ENCODE peak calls at places on chromosomes 7 and 10, in eight cellular contexts. W, X, Q, M, R, B, N and Y are unnamed samples.
A peak's percentile ranks its signal among the peaks of the same experiment; 100 is the strongest.

GRCh38 chr7:91412298-91412697 is 148.1 kb downstream of the FZD1 start:
- DNase-seq in W (no peak), Q (no peak), M (no peak), B (no peak), N (no peak), X (no peak), R (no peak), Y (no peak)

GRCh38 chr10:11337516-11337915 is 273.9 kb downstream of the USP6NL start:
- DNase-seq in N (no peak), W (no peak), B (no peak), X (no peak), Q (no peak), M (no peak), R (no peak), Y (no peak)

GRCh38 chr10:59623100-59623822 is 86.4 kb downstream of the SLC16A9 start:
- DNase-seq in X (no peak), M (no peak), B (no peak), Q (no peak), N (no peak), W (no peak), R (no peak), Y (no peak)

GRCh38 chr7:132030161-132030568 is 473.7 kb upstream of the PODXL start:
- DNase-seq in M (no peak), N (peak; percentile 77), Q (no peak), R (peak; percentile 41), W (peak; percentile 65), B (no peak), X (peak; percentile 73), Y (no peak)

GRCh38 chr10:117399341-117400196 is 24.3 kb upstream of the PDZD8 start:
- DNase-seq in X (no peak), M (no peak), B (no peak), N (no peak), Q (no peak), W (no peak), R (no peak), Y (no peak)

GRCh38 chr10:77350134-77350533 is 287.5 kb downstream of the KCNMA1 start:
- DNase-seq in W (no peak), N (no peak), R (no peak), B (no peak), X (no peak), Q (no peak), M (no peak), Y (no peak)

GRCh38 chr10:97138777-97139317 is 46.9 kb downstream of the SLIT1 start:
- DNase-seq in R (no peak), X (no peak), W (no peak), N (no peak), M (no peak), Q (no peak), B (no peak), Y (no peak)

GRCh38 chr10:127041561-127041960 is 136.3 kb downstream of the DOCK1 start:
- DNase-seq in X (no peak), Q (no peak), N (no peak), R (no peak), M (no peak), B (peak; percentile 75), W (no peak), Y (peak; percentile 88)

GRCh38 chr10:32931593-32931992 is 26.4 kb downstream of the ITGB1 start:
- DNase-seq in M (no peak), Q (no peak), R (no peak), B (no peak), W (no peak), X (no peak), N (no peak), Y (no peak)

GRCh38 chr10:63137306-63137705 is 4.2 kb downstream of the NRBF2 start:
- DNase-seq in B (no peak), X (peak; percentile 18), M (no peak), N (no peak), W (no peak), Q (no peak), R (no peak), Y (no peak)

GRCh38 chr10:110510086-110510485 is 12.4 kb downstream of the DUSP5 start:
- DNase-seq in N (no peak), B (no peak), X (no peak), Q (no peak), W (no peak), R (no peak), M (no peak), Y (no peak)
- TF ChIP-seq CTCF in N (no peak), B (no peak), X (no peak), Q (no peak), W (no peak), R (no peak), M (no peak), Y (no peak)

DNA sequence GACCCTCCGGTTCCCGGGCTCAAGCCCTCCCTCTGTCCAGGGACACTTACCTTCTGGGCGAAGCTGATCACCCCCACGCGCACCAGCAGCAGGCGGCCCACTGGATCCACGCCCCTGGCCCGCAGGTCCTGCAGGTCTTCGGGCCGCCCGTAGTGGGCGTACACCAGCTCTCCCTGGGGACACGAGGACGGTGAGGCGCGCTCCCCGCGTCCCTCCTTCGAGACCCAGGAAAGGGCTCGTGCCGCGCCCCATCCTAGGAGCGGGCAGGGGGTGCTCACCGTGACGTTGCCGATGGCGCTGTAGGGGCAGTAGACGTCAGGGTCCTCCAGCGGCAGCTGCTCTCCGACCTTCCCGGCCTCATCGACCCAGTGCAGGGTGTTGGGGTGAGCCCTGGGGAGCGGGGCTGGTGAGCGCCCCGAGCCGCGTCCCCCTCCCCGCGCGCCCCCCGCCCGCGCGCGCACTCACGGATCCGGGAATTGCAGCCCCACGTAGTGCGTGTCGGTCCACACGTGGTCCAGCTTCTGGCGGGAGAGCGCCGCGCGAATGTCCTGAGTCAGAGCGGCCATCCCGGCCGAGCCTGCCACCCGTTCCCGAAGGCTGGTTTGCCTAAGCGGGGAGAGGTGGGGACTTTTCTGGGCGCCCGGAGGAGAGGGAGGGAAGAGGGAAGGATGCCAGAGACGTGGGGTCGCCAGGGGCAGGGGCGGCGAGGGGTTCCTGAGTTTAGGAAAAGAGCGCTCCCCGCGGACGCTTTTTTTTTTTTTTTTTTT is 8.2 kb downstream of the TFR2 start:
- DNase-seq in R (peak; percentile 60), N (peak; percentile 56), W (peak; percentile 72), B (no peak), Q (peak; percentile 84), M (peak; percentile 50), X (peak; percentile 38), Y (peak; percentile 16)
- TF ChIP-seq CTCF in R (peak; percentile 17), N (no peak), W (peak; percentile 43), B (peak; percentile 45), Q (peak; percentile 64), M (peak; percentile 31), X (no peak), Y (peak; percentile 54)

GRCh38 chr7:136014659-136015058 is 37.5 kb upstream of the MTPN start:
- DNase-seq in N (no peak), X (no peak), R (no peak), B (no peak), Q (no peak), M (no peak), W (no peak), Y (no peak)

GRCh38 chr7:136012238-136012637 is 35.1 kb upstream of the MTPN start:
- DNase-seq in Q (no peak), W (no peak), X (no peak), B (no peak), R (no peak), N (no peak), M (no peak), Y (no peak)

GRCh38 chr7:136004083-136004482 is 26.9 kb upstream of the MTPN start:
- DNase-seq in X (no peak), Q (no peak), W (no peak), R (no peak), N (no peak), M (no peak), B (no peak), Y (no peak)

GRCh38 chr7:136006208-136006607 is 29.0 kb upstream of the MTPN start:
- DNase-seq in M (no peak), X (no peak), W (no peak), Q (no peak), B (no peak), N (no peak), R (no peak), Y (no peak)

GRCh38 chr7:136009488-136010079 is 32.4 kb upstream of the MTPN start:
- DNase-seq in M (no peak), N (no peak), W (no peak), B (no peak), R (peak; percentile 17), Q (peak; percentile 69), X (no peak), Y (peak; percentile 49)
- TF ChIP-seq CTCF in M (peak; percentile 94), N (peak; percentile 91), W (peak; percentile 86), B (peak; percentile 39), R (peak; percentile 58), Q (peak; percentile 98), X (peak; percentile 46), Y (peak; percentile 94)

DNA sequence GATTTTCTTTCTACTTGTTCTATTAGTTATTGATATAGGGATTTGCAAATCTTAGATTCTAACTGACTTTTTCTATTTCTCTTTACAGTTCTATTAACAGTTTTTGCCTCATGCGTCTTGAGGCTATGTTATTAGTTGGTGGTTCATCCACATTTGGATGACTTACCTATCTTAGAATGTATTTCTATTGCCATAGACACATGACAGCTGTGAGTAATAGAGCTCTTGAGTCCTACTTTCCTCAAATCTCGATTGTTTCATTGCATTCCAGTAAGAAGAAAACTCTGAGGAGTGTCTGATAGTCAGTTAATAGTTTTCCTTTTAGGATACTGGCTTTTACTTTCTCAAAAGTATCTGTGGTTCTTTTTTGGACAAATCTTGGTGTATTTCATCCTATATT is 241.4 kb upstream of the ZNF32 start:
- DNase-seq in W (no peak), X (no peak), B (no peak), M (no peak), Q (no peak), N (no peak), R (no peak), Y (peak; percentile 82)
- TF ChIP-seq CTCF in W (no peak), X (no peak), B (no peak), M (no peak), Q (no peak), N (no peak), R (no peak), Y (no peak)

GRCh38 chr10:119688033-119688508 is 36.9 kb downstream of the BAG3 start:
- DNase-seq in R (no peak), B (no peak), W (no peak), M (no peak), X (no peak), N (no peak), Q (peak; percentile 40), Y (no peak)
- TF ChIP-seq CTCF in R (no peak), B (no peak), W (peak; percentile 20), M (no peak), X (no peak), N (no peak), Q (peak; percentile 41), Y (no peak)

GRCh38 chr10:129418826-129419225 is 48.2 kb upstream of the MGMT start:
- DNase-seq in X (no peak), R (no peak), N (peak; percentile 28), Q (no peak), M (no peak), W (no peak), B (no peak), Y (no peak)
- TF ChIP-seq CTCF in X (no peak), R (no peak), N (no peak), Q (no peak), M (no peak), W (no peak), B (no peak), Y (no peak)